ENCODE peak calls at places on chromosomes 12 and 14, in six cellular contexts. M is HCT116, D is thyroid gland, P is ovary, F is spleen, R is sigmoid colon. B is an unnamed sample.
A peak's percentile ranks its signal among the peaks of the same experiment; 100 is the strongest.

GRCh38 chr12:123164222-123164621 is 13.3 kb upstream of the PITPNM2 start:
- DNase-seq in M (no peak), F (no peak), R (no peak), D (no peak), P (no peak), B (no peak)

GRCh38 chr14:101062065-101062450 is 158.5 kb upstream of the RTL1 start:
- DNase-seq in F (peak; percentile 53), M (no peak), R (peak; percentile 54), D (no peak), P (no peak), B (no peak)

GRCh38 chr12:3200032-3200617 is 122.9 kb downstream of the TSPAN9 start:
- DNase-seq in R (no peak), D (peak; percentile 74), P (peak; percentile 48), M (no peak), F (no peak), B (peak; percentile 16)

GRCh38 chr12:112188130-112188830 is 62.9 kb downstream of the TRAFD1 start:
- DNase-seq in R (peak; percentile 15), D (no peak), F (no peak), P (no peak), M (no peak), B (no peak)

GRCh38 chr12:14768823-14769405 is 34.4 kb downstream of the WBP11 start:
- DNase-seq in R (peak; percentile 65), P (peak; percentile 18), M (no peak), D (peak; percentile 25), F (peak; percentile 76), B (peak; percentile 29)

GRCh38 chr14:79586401-79586800 is 624.9 kb downstream of the DIO2 start:
- DNase-seq in M (no peak), D (peak; percentile 7), R (no peak), P (no peak), F (no peak), B (peak; percentile 15)

GRCh38 chr14:23364164-23364571 is 804 bp downstream of the EFS start:
- DNase-seq in F (peak; percentile 45), D (peak; percentile 20), R (no peak), P (no peak), M (no peak), B (no peak)

GRCh38 chr14:102318781-102319276 is 717 bp upstream of the ZNF839 start:
- DNase-seq in R (peak; percentile 67), D (no peak), M (no peak), P (peak; percentile 42), F (peak; percentile 79), B (peak; percentile 21)

GRCh38 chr12:123242083-123242904 is 9.1 kb downstream of the MTRFR start:
- DNase-seq in M (no peak), D (no peak), F (no peak), P (no peak), R (no peak), B (no peak)

GRCh38 chr14:100824946-100825690 is 800 bp upstream of the MEG3 start:
- DNase-seq in F (no peak), D (no peak), R (no peak), M (no peak), P (no peak), B (no peak)

GRCh38 chr14:45650754-45651153 is 397.8 kb upstream of the MIS18BP1 start:
- DNase-seq in P (no peak), M (no peak), F (no peak), D (no peak), R (no peak), B (no peak)

GRCh38 chr12:88726806-88727722 is 146.8 kb upstream of the KITLG start:
- DNase-seq in P (no peak), R (no peak), D (no peak), M (no peak), F (no peak), B (no peak)

GRCh38 chr12:93852067-93852466 is 174.9 kb downstream of the CRADD start:
- DNase-seq in D (peak; percentile 65), F (no peak), M (no peak), P (no peak), R (no peak), B (no peak)

GRCh38 chr12:107843351-107844311 is 69.1 kb downstream of the ASCL4 start:
- DNase-seq in F (no peak), R (no peak), D (peak; percentile 17), M (no peak), P (no peak), B (no peak)

GRCh38 chr14:68392393-68393085 is 400.3 kb downstream of the ZFP36L1 start:
- DNase-seq in F (peak; percentile 81), D (peak; percentile 44), M (no peak), R (peak; percentile 86), P (peak; percentile 75), B (peak; percentile 51)

GRCh38 chr12:122840580-122841513 is 5.6 kb downstream of the HIP1R start:
- DNase-seq in F (peak; percentile 68), P (no peak), R (no peak), D (peak; percentile 23), M (no peak), B (no peak)

GRCh38 chr12:6462234-6462995 is 8.1 kb downstream of the VAMP1 start:
- DNase-seq in D (no peak), M (no peak), F (no peak), R (no peak), P (no peak), B (no peak)

GRCh38 chr12:92721668-92722067 is 18.9 kb downstream of the PLEKHG7 start:
- DNase-seq in D (no peak), R (no peak), M (no peak), F (no peak), P (no peak), B (no peak)

GRCh38 chr14:89721991-89722390 is 232.5 kb downstream of the EFCAB11 start:
- DNase-seq in R (no peak), D (peak; percentile 46), F (no peak), M (no peak), P (no peak), B (peak; percentile 15)

GRCh38 chr12:62703011-62703380 is 232.0 kb downstream of the PPM1H start:
- DNase-seq in P (no peak), F (no peak), D (no peak), M (no peak), R (no peak), B (no peak)

GRCh38 chr14:96497087-96497486 is 5.1 kb upstream of the PAPOLA start:
- DNase-seq in F (no peak), M (no peak), D (no peak), R (no peak), P (no peak), B (no peak)

DNA sequence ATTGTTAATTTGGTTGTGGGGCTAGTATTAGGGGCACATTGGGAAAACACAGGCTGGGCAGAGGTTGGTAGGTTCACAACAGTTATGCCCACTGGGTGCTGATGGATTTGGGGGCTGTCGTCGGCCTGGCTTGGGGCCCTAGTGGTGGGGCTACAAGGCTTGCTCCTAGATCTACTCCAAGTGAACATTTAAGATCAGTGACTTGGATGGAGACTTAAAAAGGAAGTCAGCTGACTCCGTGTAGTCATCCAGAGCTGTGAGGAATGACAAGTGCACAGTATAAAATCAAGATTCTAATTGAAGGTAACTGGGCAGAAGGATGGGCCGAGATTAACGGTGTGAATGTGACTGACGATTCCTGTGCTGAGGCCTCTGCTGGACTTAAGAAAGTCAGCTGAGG is 12.8 kb upstream of the NR4A1 start:
- DNase-seq in M (no peak), P (no peak), R (no peak), F (no peak), D (no peak), B (no peak)
- TF ChIP-seq POLR2A in M (no peak), P (no peak), R (no peak), F (no peak), D (no peak), B (no peak)

GRCh38 chr12:569803-570236 is 93.4 kb downstream of the NINJ2 start:
- DNase-seq in F (peak; percentile 96), D (peak; percentile 82), M (peak; percentile 59), R (peak; percentile 93), P (peak; percentile 86), B (peak; percentile 92)
- TF ChIP-seq POLR2A in F (no peak), D (no peak), M (no peak), R (no peak), P (peak; percentile 21), B (no peak)

GRCh38 chr12:121793501-121793835 is at the start of gene RHOF:
- DNase-seq in M (no peak), P (no peak), F (peak; percentile 95), R (no peak), D (peak; percentile 53), B (peak; percentile 73)

GRCh38 chr12:121792607-121793500 is 634 bp downstream of the RHOF start:
- DNase-seq in M (no peak), P (peak; percentile 73), R (no peak), F (peak; percentile 93), D (peak; percentile 83), B (peak; percentile 61)

GRCh38 chr12:121794532-121795028 is 1.1 kb upstream of the RHOF start:
- DNase-seq in P (peak; percentile 59), F (peak; percentile 89), D (peak; percentile 48), M (no peak), R (peak; percentile 83), B (peak; percentile 46)

GRCh38 chr12:121795029-121795977 is 1.8 kb upstream of the RHOF start:
- DNase-seq in R (peak; percentile 94), D (peak; percentile 92), F (peak; percentile 96), M (peak; percentile 76), P (peak; percentile 84), B (peak; percentile 94)

DNA sequence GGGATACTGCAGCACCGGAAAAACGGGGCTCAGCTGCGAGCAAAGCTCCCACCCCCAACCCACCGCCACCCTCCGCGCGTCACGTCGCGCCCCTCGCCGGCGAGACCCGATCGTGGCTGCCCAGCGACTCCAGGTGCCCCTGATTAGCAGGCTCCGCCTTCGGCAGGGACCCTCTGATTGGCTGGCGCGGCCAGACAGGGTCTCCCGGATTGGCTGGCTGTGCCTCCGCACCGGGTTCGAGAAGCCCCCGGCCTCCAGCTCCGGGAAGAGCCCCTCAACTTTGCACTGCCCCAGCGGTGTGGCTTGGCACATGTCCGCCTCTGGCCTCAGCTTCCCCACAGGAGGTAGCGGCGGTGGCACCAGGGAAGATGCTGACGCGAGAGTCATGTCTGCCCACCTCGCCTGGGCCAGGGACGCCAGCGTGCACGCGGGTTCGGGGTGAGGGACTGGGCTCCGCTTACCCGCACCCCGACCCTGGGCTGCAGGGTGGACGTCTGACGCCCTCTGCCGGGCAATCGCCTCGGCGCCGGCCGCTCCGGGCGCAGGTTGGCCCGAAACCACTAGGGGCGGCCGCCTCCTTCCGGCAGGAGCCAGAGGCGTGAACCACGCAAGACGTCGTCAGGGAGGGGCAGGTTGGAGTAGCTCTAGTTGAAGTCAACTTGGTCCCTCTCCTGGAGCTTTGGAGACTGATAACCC is 496 bp upstream of the RHOF start:
- DNase-seq in D (peak; percentile 94), P (peak; percentile 91), R (peak; percentile 96), F (peak; percentile 100), M (peak; percentile 89), B (peak; percentile 96)
- TF ChIP-seq POLR2A in D (no peak), P (peak; percentile 34), R (no peak), F (no peak), M (peak; percentile 43), B (peak; percentile 48)

DNA sequence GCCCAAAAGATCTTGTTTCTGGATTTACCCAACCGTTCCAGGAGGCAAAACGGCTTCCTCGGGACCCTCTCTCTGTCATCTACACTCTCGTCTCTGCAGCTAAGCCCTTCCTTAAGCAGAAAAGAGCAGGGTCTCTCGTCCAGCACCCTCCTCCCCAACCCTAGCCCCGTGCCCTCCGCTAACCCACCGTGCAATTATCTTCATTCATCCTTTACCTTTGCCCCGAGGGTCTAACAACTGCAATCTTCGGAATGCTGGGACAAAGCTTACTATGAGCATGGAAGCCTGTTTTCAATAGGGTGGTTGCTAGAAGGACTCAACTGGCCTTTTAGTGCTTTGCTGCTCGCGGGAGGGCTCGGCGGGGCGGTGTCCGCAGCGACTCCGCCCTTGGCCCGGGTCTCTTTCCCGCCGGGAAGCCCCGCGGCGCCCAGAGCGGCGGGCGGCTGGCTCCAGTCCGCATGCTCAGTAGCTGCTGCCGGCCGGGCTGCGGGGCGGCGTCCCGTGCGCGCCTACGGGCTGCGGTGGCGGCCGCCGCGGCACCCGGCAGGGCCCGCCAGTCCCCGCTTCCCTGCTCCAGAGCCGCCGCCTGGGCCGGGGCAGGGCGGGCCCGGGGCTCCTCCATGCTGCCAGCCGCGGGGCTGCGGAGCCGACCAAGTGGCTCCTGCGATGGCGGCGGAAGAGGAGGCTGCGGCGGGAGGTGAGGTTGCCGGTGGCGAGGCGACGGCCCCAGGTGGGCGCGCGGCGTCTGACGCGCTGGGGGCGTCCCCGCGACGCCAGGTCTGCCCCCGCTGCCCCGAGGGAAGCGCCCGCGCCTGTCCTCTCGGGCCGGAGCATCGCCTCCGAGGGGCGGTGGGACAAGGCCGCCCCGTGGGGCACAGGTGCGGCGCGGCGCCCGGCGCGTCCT is at the start of gene BMAL2:
- DNase-seq in F (peak; percentile 83), D (peak; percentile 24), M (no peak), P (peak; percentile 8), R (no peak), B (peak; percentile 47)
- TF ChIP-seq POLR2A in F (no peak), D (no peak), M (peak; percentile 35), P (no peak), R (no peak), B (no peak)

B was measured in transverse colon.